ENCODE peak calls at places on chromosomes 5 and 9, in five cellular contexts. K is prostate gland, I is tibial artery, R is DND-41, S is mesendoderm. M is an unnamed sample. For H3K4me1, the result is how much of the 10 kb centered on the place peaks cover.

GRCh38 chr5:61332369-61332745 is 299 bp downstream of the ZSWIM6 start:
- DNase-seq in K (peak), I (peak), R (peak), S (peak), M (no peak)

GRCh38 chr5:127028822-127029457 is 1.4 kb downstream of the MARCHF3 start:
- DNase-seq in K (peak), I (no peak), R (no peak), S (no peak), M (no peak)

GRCh38 chr5:118293378-118293777 is 695.0 kb downstream of the DTWD2 start:
- DNase-seq in K (no peak), I (no peak), R (no peak), S (peak), M (no peak)

GRCh38 chr9:107488400-107489143 is 997 bp downstream of the KLF4 start:
- DNase-seq in K (peak), I (peak), R (no peak), S (peak), M (peak)

GRCh38 chr5:132425009-132425937 is 55.8 kb downstream of the SLC22A5 start:
- DNase-seq in K (no peak), I (no peak), R (peak), S (no peak), M (no peak)

GRCh38 chr5:160312139-160312959 is at the start of gene CCNJL:
- DNase-seq in K (peak), I (no peak), R (peak), S (peak), M (peak)

GRCh38 chr9:21970800-21971620 is 23.2 kb downstream of the CDKN2A start:
- DNase-seq in K (no peak), I (no peak), R (no peak), S (peak), M (no peak)

GRCh38 chr5:140595538-140595937 is 30.9 kb downstream of the SLC35A4 start:
- DNase-seq in K (no peak), I (no peak), R (no peak), S (no peak), M (peak)

DNA sequence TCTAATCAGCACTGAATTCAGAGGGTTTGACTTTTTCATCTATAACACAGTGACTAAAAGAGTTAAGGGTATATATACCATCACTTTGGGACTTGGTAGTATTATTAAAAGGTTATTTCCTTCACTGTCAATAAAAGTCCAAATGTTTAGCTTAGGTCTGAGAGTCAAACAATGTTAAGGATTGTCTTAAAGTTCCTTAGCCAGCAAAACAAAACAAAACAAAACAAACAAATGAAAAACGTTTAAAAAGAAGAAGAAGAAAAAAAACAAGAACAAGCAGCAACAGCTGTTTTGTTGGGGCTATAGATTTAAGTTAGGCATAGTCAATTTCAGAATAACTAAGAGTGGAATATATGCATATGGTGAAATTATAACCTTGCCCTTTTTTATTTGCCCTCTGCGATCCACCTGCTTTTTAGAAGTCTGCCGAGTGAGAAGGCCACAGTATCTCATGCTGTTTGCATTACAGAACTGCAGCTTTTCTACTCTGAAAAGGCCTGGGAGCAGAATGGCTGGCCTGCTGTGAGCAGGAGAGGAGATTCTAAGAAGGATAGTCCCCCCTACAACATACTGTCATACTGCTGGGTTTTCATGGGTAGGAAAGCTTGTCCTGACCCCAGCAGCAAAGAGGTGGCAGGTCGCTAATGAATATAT is 141.7 kb downstream of the NTRK2 start:
- DNase-seq in K (no peak), I (no peak), R (no peak), S (no peak), M (no peak)
- H3K4me1 ChIP-seq in K (under half), I (under half), R (under half), S (under half), M (under half)

GRCh38 chr5:150636391-150637244 is 3.8 kb upstream of the SYNPO start:
- DNase-seq in K (peak), I (peak), R (no peak), S (no peak), M (peak)

GRCh38 chr5:150638488-150639316 is 1.8 kb upstream of the SYNPO start:
- DNase-seq in K (no peak), I (no peak), R (no peak), S (no peak), M (no peak)

GRCh38 chr5:150637245-150638052 is 3.0 kb upstream of the SYNPO start:
- DNase-seq in K (no peak), I (peak), R (no peak), S (peak), M (peak)

GRCh38 chr5:150639317-150639738 is 1.1 kb upstream of the SYNPO start:
- DNase-seq in K (no peak), I (no peak), R (no peak), S (no peak), M (no peak)

GRCh38 chr5:150638053-150638444 is 2.4 kb upstream of the SYNPO start:
- DNase-seq in K (no peak), I (no peak), R (no peak), S (no peak), M (no peak)
- H3K27ac ChIP-seq in K (peak), I (peak), R (no peak), S (no peak), M (no peak)

GRCh38 chr9:92988215-92988731 is 41.0 kb downstream of the FGD3 start:
- DNase-seq in K (no peak), I (no peak), R (no peak), S (no peak), M (peak)

GRCh38 chr9:92989561-92989960 is 42.2 kb downstream of the FGD3 start:
- DNase-seq in K (no peak), I (no peak), R (no peak), S (peak), M (peak)

GRCh38 chr9:92990461-92990860 is 43.1 kb downstream of the FGD3 start:
- DNase-seq in K (no peak), I (no peak), R (no peak), S (no peak), M (no peak)

DNA sequence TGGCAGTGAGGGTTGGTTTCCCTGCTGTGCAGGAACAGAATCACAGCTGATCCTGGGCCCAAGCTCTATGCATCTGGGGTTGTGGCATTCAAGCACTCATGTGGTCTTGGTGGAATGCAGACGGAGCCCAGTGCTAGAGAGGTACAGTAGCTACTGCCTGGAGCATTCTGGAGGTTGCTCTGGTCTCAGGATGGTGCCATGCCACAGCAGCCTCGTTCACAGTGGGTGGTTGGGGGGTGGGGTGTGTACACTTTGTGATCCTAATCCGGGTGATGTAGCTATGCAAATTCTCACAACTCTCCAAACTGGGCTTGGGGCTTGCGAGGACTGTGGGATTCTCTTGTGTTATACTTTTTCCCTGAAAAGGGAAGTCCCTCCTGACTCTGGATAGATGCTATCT is 45.2 kb downstream of the FGD3 start:
- DNase-seq in K (no peak), I (no peak), R (no peak), S (peak), M (no peak)
- H3K4me1 ChIP-seq in K (under half), I (under half), R (under half), S (under half), M (under half)

GRCh38 chr9:126334626-126335621 is 8.3 kb downstream of the MVB12B start:
- DNase-seq in K (no peak), I (no peak), R (no peak), S (no peak), M (peak)
- H3K27ac ChIP-seq in K (no peak), I (peak), R (no peak), S (no peak), M (no peak)

GRCh38 chr5:142320427-142320732 is 4.4 kb downstream of the SPRY4 start:
- DNase-seq in K (no peak), I (no peak), R (no peak), S (no peak), M (no peak)
- H3K4me1 ChIP-seq in K (under half), I (half or more), R (half or more), S (under half), M (half or more)

GRCh38 chr9:89154218-89154617 is 24.4 kb downstream of the SHC3 start:
- DNase-seq in K (no peak), I (no peak), R (no peak), S (no peak), M (no peak)

GRCh38 chr9:89153618-89154017 is 25.0 kb downstream of the SHC3 start:
- DNase-seq in K (no peak), I (no peak), R (no peak), S (no peak), M (peak)

GRCh38 chr9:89154651-89155336 is 23.8 kb downstream of the SHC3 start:
- DNase-seq in K (no peak), I (no peak), R (no peak), S (no peak), M (peak)

GRCh38 chr9:89149726-89150125 is 28.9 kb downstream of the SHC3 start:
- DNase-seq in K (no peak), I (no peak), R (no peak), S (no peak), M (no peak)

GRCh38 chr9:89153187-89153586 is 25.4 kb downstream of the SHC3 start:
- DNase-seq in K (no peak), I (no peak), R (no peak), S (no peak), M (no peak)
- H3K27ac ChIP-seq in K (no peak), I (no peak), R (no peak), S (no peak), M (peak)

DNA sequence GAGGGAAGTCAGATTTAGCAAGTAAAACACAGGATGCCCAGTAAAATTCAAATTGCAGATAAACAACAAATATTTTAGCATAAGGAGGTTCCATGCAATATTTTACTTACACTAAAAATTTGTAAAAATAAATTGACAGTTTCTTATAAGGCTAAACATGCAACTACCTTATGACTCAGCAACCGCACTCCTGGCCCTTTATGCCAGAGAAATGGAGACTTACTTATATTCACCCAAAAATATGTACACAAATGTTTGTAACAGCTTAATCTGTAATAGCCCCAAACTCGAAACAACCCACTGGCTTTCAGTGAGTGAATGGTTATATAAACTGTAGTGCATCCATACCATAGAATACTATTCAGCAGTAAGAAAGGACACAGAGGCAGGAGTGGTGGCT is 28.6 kb upstream of the TRIM14 start:
- DNase-seq in K (no peak), I (no peak), R (no peak), S (no peak), M (no peak)
- H3K4me1 ChIP-seq in K (under half), I (under half), R (under half), S (under half), M (half or more)

GRCh38 chr9:109779711-109780452 is at the start of gene PALM2AKAP2:
- DNase-seq in K (peak), I (peak), R (no peak), S (peak), M (peak)

GRCh38 chr9:109781086-109781485 is 1.1 kb downstream of the PALM2AKAP2 start:
- DNase-seq in K (no peak), I (no peak), R (no peak), S (no peak), M (no peak)

GRCh38 chr9:109776391-109776790 is 3.6 kb upstream of the PALM2AKAP2 start:
- DNase-seq in K (no peak), I (no peak), R (no peak), S (no peak), M (no peak)

GRCh38 chr9:109781541-109782197 is 1.7 kb downstream of the PALM2AKAP2 start:
- DNase-seq in K (no peak), I (peak), R (no peak), S (no peak), M (no peak)

DNA sequence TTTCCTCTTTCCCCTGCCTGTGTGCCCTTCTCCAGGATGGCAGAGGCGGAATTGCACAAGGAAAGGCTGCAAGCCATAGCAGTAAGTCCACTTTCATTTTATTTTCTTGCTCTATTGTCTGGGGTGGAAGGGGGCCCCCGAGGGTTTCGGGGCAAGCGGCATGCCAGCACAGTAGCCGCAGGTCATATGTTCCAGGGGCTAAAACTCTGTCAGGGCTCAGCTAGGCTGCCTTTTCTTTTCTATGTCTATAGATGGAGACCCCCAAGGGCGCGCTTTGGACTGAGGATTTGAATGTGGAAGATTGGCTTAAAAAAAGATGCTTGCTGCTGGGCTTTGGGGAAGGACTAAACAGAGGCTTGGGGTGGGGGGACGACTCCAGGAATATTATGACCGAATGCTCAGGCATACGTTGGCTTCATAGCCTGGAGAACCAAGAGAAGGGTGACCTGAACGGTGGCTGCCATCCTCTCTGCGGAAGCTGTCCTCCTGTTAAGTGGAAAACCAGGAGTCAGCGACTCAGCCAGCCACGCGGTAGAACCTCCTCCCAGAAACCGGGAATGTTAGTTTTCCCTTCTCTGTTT is 545 bp downstream of the PALM2AKAP2 start:
- DNase-seq in K (no peak), I (no peak), R (no peak), S (peak), M (no peak)
- H3K27ac ChIP-seq in K (no peak), I (peak), R (no peak), S (no peak), M (peak)

GRCh38 chr9:129487658-129488483 is 133.0 kb downstream of the C9orf50 start:
- DNase-seq in K (no peak), I (peak), R (peak), S (no peak), M (no peak)
- H3K4me1 ChIP-seq in K (half or more), I (half or more), R (under half), S (under half), M (half or more)

GRCh38 chr5:36494756-36495637 is 111.4 kb upstream of the SLC1A3 start:
- DNase-seq in K (peak), I (no peak), R (no peak), S (no peak), M (peak)

GRCh38 chr5:36494028-36494427 is 112.4 kb upstream of the SLC1A3 start:
- DNase-seq in K (no peak), I (no peak), R (no peak), S (no peak), M (no peak)

GRCh38 chr5:36492998-36493655 is 113.3 kb upstream of the SLC1A3 start:
- DNase-seq in K (no peak), I (no peak), R (no peak), S (no peak), M (no peak)

GRCh38 chr5:36496471-36496870 is 109.9 kb upstream of the SLC1A3 start:
- DNase-seq in K (no peak), I (no peak), R (no peak), S (no peak), M (no peak)

GRCh38 chr5:36495638-36496010 is 110.8 kb upstream of the SLC1A3 start:
- DNase-seq in K (no peak), I (no peak), R (no peak), S (no peak), M (no peak)
- H3K27ac ChIP-seq in K (peak), I (no peak), R (no peak), S (no peak), M (no peak)

M was measured in PC-9.